ENCODE peak calls at places on chromosomes 13 and 19, in nine cellular contexts. L, D, M, P, Z, Q, Y, O and S are unnamed samples.

GRCh38 chr19:42323473-42323851 is 2.0 kb upstream of the MEGF8 start:
- DNase-seq in P (no peak), O (no peak), Z (no peak), L (no peak), M (no peak), D (no peak), Y (no peak), Q (no peak), S (no peak)

GRCh38 chr19:43430976-43431375 is 16.3 kb downstream of the TEX101 start:
- DNase-seq in M (no peak), Q (no peak), D (no peak), L (no peak), P (no peak), O (no peak), Y (no peak), Z (no peak), S (no peak)

GRCh38 chr19:8615813-8616596 is 5.5 kb upstream of the ADAMTS10 start:
- DNase-seq in O (no peak), Y (peak; percentile 60), Q (peak; percentile 57), M (peak; percentile 79), D (peak; percentile 68), L (peak; percentile 42), P (no peak), Z (no peak), S (peak; percentile 67)

GRCh38 chr13:110980921-110981320 is 66.1 kb upstream of the ANKRD10 start:
- DNase-seq in L (no peak), Y (no peak), M (no peak), O (no peak), D (no peak), Z (no peak), P (no peak), Q (no peak), S (no peak)

GRCh38 chr13:28754698-28755545 is 36.2 kb upstream of the SLC46A3 start:
- DNase-seq in P (no peak), Y (peak; percentile 12), D (peak; percentile 38), Z (no peak), O (no peak), Q (peak; percentile 61), M (peak; percentile 91), L (no peak), S (peak; percentile 31)

GRCh38 chr13:19910336-19911072 is 47.1 kb upstream of the ZMYM5 start:
- DNase-seq in M (no peak), O (no peak), D (no peak), P (peak; percentile 88), L (peak; percentile 30), Q (peak; percentile 53), Y (no peak), Z (no peak), S (no peak)

GRCh38 chr13:84744203-84744602 is 861.9 kb upstream of the SLITRK1 start:
- DNase-seq in P (no peak), O (no peak), M (no peak), D (no peak), Q (no peak), L (no peak), Y (no peak), Z (no peak), S (no peak)

GRCh38 chr13:50589139-50589538 is 254.4 kb downstream of the DLEU7 start:
- DNase-seq in Y (no peak), M (no peak), O (no peak), D (peak; percentile 16), P (peak; percentile 90), Z (no peak), L (no peak), Q (peak; percentile 95), S (peak; percentile 10)

GRCh38 chr19:42201489-42202289 is 15.8 kb downstream of the DEDD2 start:
- DNase-seq in Z (peak; percentile 59), L (no peak), Q (no peak), P (no peak), M (peak; percentile 91), Y (no peak), O (no peak), D (no peak), S (peak; percentile 88)

GRCh38 chr13:41858783-41859182 is 102.1 kb downstream of the VWA8 start:
- DNase-seq in Q (no peak), O (no peak), D (no peak), Z (no peak), M (no peak), L (no peak), P (no peak), Y (no peak), S (no peak)

GRCh38 chr19:1266116-1266817 is 2.9 kb upstream of the CIRBP start:
- DNase-seq in P (peak; percentile 87), D (peak; percentile 93), O (no peak), Q (peak; percentile 90), L (peak; percentile 82), M (peak; percentile 59), Z (no peak), Y (peak; percentile 88), S (peak; percentile 92)

GRCh38 chr19:29119582-29119981 is 93.4 kb downstream of the UQCRFS1 start:
- DNase-seq in O (no peak), Z (no peak), M (peak; percentile 4), Q (no peak), L (no peak), P (no peak), Y (peak; percentile 65), D (peak; percentile 17), S (no peak)

GRCh38 chr13:44312131-44312530 is 61.5 kb upstream of the SERP2 start:
- DNase-seq in P (no peak), Q (no peak), Z (no peak), D (no peak), O (no peak), Y (no peak), M (no peak), L (no peak), S (no peak)

GRCh38 chr13:64718116-64718515 is 2512.0 kb downstream of the PCDH9 start:
- DNase-seq in O (no peak), M (no peak), Q (no peak), L (no peak), Y (no peak), P (no peak), Z (no peak), D (no peak), S (no peak)

GRCh38 chr13:51453959-51454703 is 1.3 kb upstream of the INTS6 start:
- DNase-seq in D (peak; percentile 51), L (no peak), Y (peak; percentile 32), P (peak; percentile 23), M (no peak), Q (peak; percentile 31), O (no peak), Z (no peak), S (peak; percentile 44)

GRCh38 chr19:13195678-13196077 is 45.5 kb downstream of the IER2 start:
- DNase-seq in P (no peak), O (peak; percentile 27), Q (no peak), D (no peak), M (no peak), Y (peak; percentile 61), L (peak; percentile 64), Z (peak; percentile 61), S (peak; percentile 78)

GRCh38 chr19:39111593-39112199 is 13.9 kb upstream of the PAK4 start:
- DNase-seq in O (no peak), P (peak; percentile 57), Z (no peak), Q (no peak), M (no peak), Y (no peak), D (peak; percentile 50), L (peak; percentile 72), S (no peak)

GRCh38 chr13:41456768-41457588 is at the start of gene RGCC:
- DNase-seq in Y (peak; percentile 78), O (peak; percentile 5), D (peak; percentile 85), Z (no peak), L (peak; percentile 47), M (no peak), Q (peak; percentile 62), P (peak; percentile 60), S (peak; percentile 91)

GRCh38 chr19:39940221-39940833 is 5.9 kb upstream of the FCGBP start:
- DNase-seq in L (no peak), Z (no peak), D (no peak), Y (no peak), M (no peak), P (no peak), Q (no peak), O (no peak), S (no peak)

GRCh38 chr13:65593298-65593874 is 1636.8 kb downstream of the PCDH9 start:
- DNase-seq in P (no peak), D (no peak), Q (no peak), Z (no peak), M (no peak), L (no peak), O (no peak), Y (no peak), S (no peak)

GRCh38 chr13:41944229-41944628 is 16.7 kb downstream of the VWA8 start:
- DNase-seq in D (no peak), Z (no peak), M (no peak), Y (no peak), L (no peak), P (no peak), O (no peak), Q (no peak), S (no peak)

GRCh38 chr19:44777715-44778347 is at the start of gene CBLC:
- DNase-seq in Q (no peak), D (peak; percentile 49), M (no peak), P (peak; percentile 94), Z (no peak), O (peak; percentile 27), Y (peak; percentile 61), L (peak; percentile 82), S (no peak)

GRCh38 chr19:33902802-33903488 is 106.3 kb downstream of the KCTD15 start:
- DNase-seq in P (no peak), Y (no peak), Z (no peak), O (no peak), L (no peak), Q (no peak), D (peak; percentile 76), M (no peak), S (no peak)

GRCh38 chr19:57648336-57649003 is 15.5 kb downstream of the ZNF211 start:
- DNase-seq in D (peak; percentile 23), L (no peak), O (no peak), Q (no peak), M (no peak), Y (no peak), P (no peak), Z (no peak), S (no peak)

GRCh38 chr13:111515648-111516047 is 195.2 kb downstream of the TEX29 start:
- DNase-seq in M (no peak), D (no peak), P (no peak), Y (no peak), L (no peak), Z (no peak), Q (no peak), O (no peak), S (no peak)

GRCh38 chr19:29606420-29606747 is 301 bp downstream of the POP4 start:
- DNase-seq in L (no peak), Q (no peak), Y (no peak), D (no peak), P (no peak), O (no peak), M (no peak), Z (no peak), S (no peak)

GRCh38 chr13:46523972-46524737 is 28.8 kb upstream of the LRCH1 start:
- DNase-seq in Q (no peak), M (no peak), P (no peak), Y (no peak), D (no peak), Z (no peak), L (no peak), O (no peak), S (no peak)

GRCh38 chr13:83221813-83222241 is 660.4 kb downstream of the SLITRK1 start:
- DNase-seq in D (no peak), P (peak; percentile 92), O (no peak), Y (no peak), M (no peak), L (no peak), Q (peak; percentile 85), Z (no peak), S (no peak)